ENCODE peak calls at places on chromosomes 13 and 19, in four cellular contexts. C is stimulated activated CD8-positive, alpha-beta memory T cell treated with anti-CD3 and anti-CD28 coated beads, Interleukin-4, amount 100 ng/mL, for 1 hour; Q is CD4-positive, CD25-positive, alpha-beta regulatory T cell; D is GM13976. H is an unnamed sample.

GRCh38 chr19:40596608-40597328 is 4.4 kb upstream of the LTBP4 start:
- DNase-seq in D (peak), Q (no peak), C (no peak), H (no peak)

GRCh38 chr19:37982655-37983054 is 75.6 kb downstream of the SIPA1L3 start:
- DNase-seq in C (no peak), Q (no peak), D (no peak), H (no peak)

GRCh38 chr13:52599853-52600603 is 42.2 kb upstream of the HNRNPA1L2 start:
- DNase-seq in D (peak), C (no peak), Q (no peak), H (peak)

GRCh38 chr19:15129856-15130580 is 22.8 kb downstream of the SYDE1 start:
- DNase-seq in D (no peak), Q (no peak), C (no peak), H (no peak)

GRCh38 chr19:54266133-54266532 is 9.1 kb upstream of the LILRB5 start:
- DNase-seq in C (peak), D (peak), Q (peak), H (peak)

GRCh38 chr19:45163751-45164150 is 3.0 kb upstream of the NKPD1 start:
- DNase-seq in C (no peak), Q (no peak), D (no peak), H (no peak)

GRCh38 chr19:45508681-45508930 is 1.3 kb downstream of the VASP start:
- DNase-seq in Q (no peak), C (no peak), D (no peak), H (no peak)

GRCh38 chr13:86665842-86666241 is 866.6 kb upstream of the SLITRK6 start:
- DNase-seq in C (no peak), Q (no peak), D (no peak), H (no peak)

GRCh38 chr19:55681131-55682087 is 6.4 kb downstream of the EPN1 start:
- DNase-seq in D (no peak), C (no peak), Q (no peak), H (no peak)

GRCh38 chr19:33941133-33941532 is 144.5 kb downstream of the KCTD15 start:
- DNase-seq in Q (no peak), C (no peak), D (no peak), H (no peak)

GRCh38 chr19:30481823-30482222 is 109.6 kb downstream of the ZNF536 start:
- DNase-seq in D (no peak), C (no peak), Q (no peak), H (no peak)

GRCh38 chr19:2627319-2627829 is 75.1 kb downstream of the GNG7 start:
- DNase-seq in C (no peak), Q (no peak), D (no peak), H (no peak)

GRCh38 chr19:49149652-49150105 is 5.5 kb downstream of the HRC start:
- DNase-seq in D (no peak), Q (no peak), C (no peak), H (no peak)

GRCh38 chr13:37485766-37486165 is 112.8 kb downstream of the POSTN start:
- DNase-seq in C (no peak), D (no peak), Q (no peak), H (no peak)

GRCh38 chr13:112103971-112104872 is 37.3 kb downstream of the SOX1 start:
- DNase-seq in D (no peak), Q (no peak), C (no peak), H (no peak)

GRCh38 chr13:37074703-37075102 is 15.2 kb upstream of the SUPT20H start:
- DNase-seq in C (no peak), Q (peak), D (no peak), H (no peak)

GRCh38 chr13:95677564-95678386 is 836 bp downstream of the DNAJC3 start:
- DNase-seq in C (no peak), Q (peak), D (no peak), H (no peak)

GRCh38 chr19:19446655-19447437 is 41.4 kb downstream of the GATAD2A start:
- DNase-seq in C (no peak), Q (no peak), D (no peak), H (no peak)

GRCh38 chr19:3176715-3177501 is 1.7 kb upstream of the S1PR4 start:
- DNase-seq in Q (peak), D (no peak), C (peak), H (peak)

GRCh38 chr19:55354698-55355212 is at the start of gene COX6B2:
- DNase-seq in Q (no peak), D (no peak), C (no peak), H (no peak)

GRCh38 chr13:81676008-81676407 is 1335.1 kb upstream of the SPRY2 start:
- DNase-seq in C (no peak), Q (no peak), D (no peak), H (no peak)

GRCh38 chr19:29687244-29687896 is 22.1 kb downstream of the PLEKHF1 start:
- DNase-seq in Q (no peak), C (no peak), D (no peak), H (no peak)

GRCh38 chr19:55702131-55702627 is 27.2 kb downstream of the EPN1 start:
- DNase-seq in D (no peak), C (no peak), Q (no peak), H (peak)

GRCh38 chr19:33231511-33231910 is 5.9 kb upstream of the SLC7A10 start:
- DNase-seq in D (no peak), C (no peak), Q (no peak), H (no peak)